ENCODE peak calls at places on chromosomes 7 and 10, in four cellular contexts. J is nucleus accumbens, Q is NCI-H446 treated with DMSO at 0.1 percent for 48 hours, V is amniotic stem cell. M is an unnamed sample.
A peak's percentile ranks its signal among the peaks of the same experiment; 100 is the strongest.

GRCh38 chr7:138752568-138753518 is 45.0 kb upstream of the TMEM213 start:
- DNase-seq in J (no peak), Q (peak; percentile 56), V (no peak), M (peak; percentile 80)

GRCh38 chr10:28367865-28368541 is 65.1 kb upstream of the MPP7 start:
- DNase-seq in J (no peak), Q (no peak), V (no peak), M (no peak)

GRCh38 chr10:58921366-58921947 is 255.0 kb upstream of the PHYHIPL start:
- DNase-seq in J (no peak), Q (peak; percentile 14), V (no peak), M (no peak)

GRCh38 chr10:104548090-104548489 is 93.0 kb upstream of the SORCS3 start:
- DNase-seq in J (no peak), Q (no peak), V (no peak), M (peak; percentile 31)

GRCh38 chr7:17370901-17371550 is 72.6 kb downstream of the AHR start:
- DNase-seq in J (no peak), Q (no peak), V (no peak), M (peak; percentile 22)

GRCh38 chr10:119139464-119140067 is 25.9 kb downstream of the SFXN4 start:
- DNase-seq in J (no peak), Q (no peak), V (no peak), M (no peak)

GRCh38 chr7:143202161-143202560 is 18.9 kb downstream of the TAS2R39 start:
- DNase-seq in J (no peak), Q (no peak), V (no peak), M (no peak)

GRCh38 chr10:111323567-111323966 is 246.7 kb downstream of the ADRA2A start:
- DNase-seq in J (no peak), Q (no peak), V (no peak), M (peak; percentile 1)

GRCh38 chr7:17109017-17109416 is 189.4 kb upstream of the AHR start:
- DNase-seq in J (no peak), Q (no peak), V (no peak), M (peak; percentile 54)

GRCh38 chr7:105198223-105198622 is 184.2 kb downstream of the KMT2E start:
- DNase-seq in J (no peak), Q (no peak), V (peak; percentile 26), M (peak; percentile 38)

GRCh38 chr10:60448246-60448645 is 58.6 kb upstream of the ANK3 start:
- DNase-seq in J (no peak), Q (no peak), V (no peak), M (no peak)

GRCh38 chr10:62185914-62186692 is 82.5 kb downstream of the RTKN2 start:
- DNase-seq in J (no peak), Q (no peak), V (no peak), M (no peak)

GRCh38 chr7:56040691-56041090 is 10.6 kb downstream of the PSPH start:
- DNase-seq in J (no peak), Q (no peak), V (no peak), M (no peak)

GRCh38 chr7:30348083-30348560 is 63.7 kb downstream of the ZNRF2 start:
- DNase-seq in J (no peak), Q (peak; percentile 20), V (peak; percentile 74), M (peak; percentile 95)

GRCh38 chr7:70131807-70132565 is 533.7 kb downstream of the AUTS2 start:
- DNase-seq in J (no peak), Q (no peak), V (no peak), M (peak; percentile 45)

GRCh38 chr10:31912898-31913847 is 15.5 kb downstream of the ARHGAP12 start:
- DNase-seq in J (no peak), Q (peak; percentile 88), V (no peak), M (no peak)

GRCh38 chr7:50304911-50305621 is 550 bp downstream of the IKZF1 start:
- DNase-seq in J (no peak), Q (no peak), V (no peak), M (no peak)

GRCh38 chr7:129468087-129468486 is 33.9 kb downstream of the STRIP2 start:
- DNase-seq in J (peak; percentile 10), Q (no peak), V (peak; percentile 16), M (peak; percentile 9)

GRCh38 chr7:151993977-151994676 is 31.3 kb upstream of the GALNT11 start:
- DNase-seq in J (peak; percentile 49), Q (no peak), V (no peak), M (no peak)

GRCh38 chr7:108211382-108212201 is 81.4 kb upstream of the LAMB4 start:
- DNase-seq in J (no peak), Q (no peak), V (no peak), M (peak; percentile 88)

GRCh38 chr7:84040365-84040764 is 154.2 kb downstream of the SEMA3A start:
- DNase-seq in J (peak; percentile 16), Q (no peak), V (no peak), M (no peak)

GRCh38 chr10:99484626-99485581 is 47.8 kb upstream of the NKX2-3 start:
- DNase-seq in J (no peak), Q (no peak), V (no peak), M (no peak)

GRCh38 chr7:137684776-137685175 is 162.0 kb downstream of the DGKI start:
- DNase-seq in J (no peak), Q (no peak), V (no peak), M (no peak)

GRCh38 chr10:234708-235406 is 99.6 kb downstream of the ZMYND11 start:
- DNase-seq in J (no peak), Q (no peak), V (no peak), M (no peak)

GRCh38 chr10:66941491-66941890 is 15.7 kb downstream of the LRRTM3 start:
- DNase-seq in J (peak; percentile 50), Q (no peak), V (no peak), M (no peak)

GRCh38 chr10:71314028-71314693 is 4.9 kb upstream of the SLC29A3 start:
- DNase-seq in J (peak; percentile 13), Q (no peak), V (no peak), M (peak; percentile 19)

M was measured in RPMI7951.